ENCODE peak calls at places on chromosomes 1 and 21, in ten cellular contexts. X, L, Z, O, G, E, H, W, Q and F are unnamed samples.

GRCh38 chr1:77342745-77343144 is 60.9 kb downstream of the AK5 start:
- DNase-seq in L (no peak), G (no peak), E (no peak), O (no peak), H (no peak), Z (no peak), W (no peak), Q (no peak), X (no peak), F (no peak)

GRCh38 chr21:36647279-36648093 is 51.4 kb upstream of the SIM2 start:
- DNase-seq in H (no peak), X (no peak), Q (peak; percentile 60), W (no peak), O (peak; percentile 37), Z (no peak), G (peak; percentile 47), E (no peak), L (no peak), F (no peak)

GRCh38 chr1:224705578-224705977 is 89.5 kb downstream of the CNIH3 start:
- DNase-seq in Q (no peak), Z (no peak), O (no peak), W (no peak), H (no peak), X (no peak), L (no peak), G (no peak), E (no peak), F (no peak)

GRCh38 chr1:181159451-181160151 is 71.1 kb downstream of the IER5 start:
- DNase-seq in G (peak; percentile 61), H (no peak), O (no peak), Q (peak; percentile 55), E (peak; percentile 93), W (peak; percentile 42), Z (peak; percentile 82), X (no peak), L (no peak), F (peak; percentile 91)

GRCh38 chr1:154611150-154611865 is 3.3 kb upstream of the ADAR start:
- DNase-seq in O (no peak), H (no peak), Z (no peak), Q (no peak), W (no peak), X (no peak), E (no peak), G (no peak), L (no peak), F (no peak)

GRCh38 chr1:58922302-58923089 is 138.6 kb upstream of the JUN start:
- DNase-seq in W (peak; percentile 16), O (no peak), Z (peak; percentile 85), Q (peak; percentile 60), G (peak; percentile 81), E (peak; percentile 80), H (peak; percentile 86), X (peak; percentile 94), L (no peak), F (peak; percentile 90)

GRCh38 chr1:214638997-214639396 is 36.0 kb downstream of the CENPF start:
- DNase-seq in L (no peak), O (no peak), W (no peak), Z (no peak), H (no peak), E (no peak), Q (peak; percentile 38), X (no peak), G (no peak), F (no peak)

GRCh38 chr21:43758811-43759210 is 17.3 kb downstream of the CSTB start:
- DNase-seq in L (no peak), Q (peak; percentile 10), H (no peak), X (no peak), O (no peak), Z (no peak), G (no peak), E (no peak), W (no peak), F (no peak)

GRCh38 chr1:25105836-25106235 is 126.5 kb downstream of the SYF2 start:
- DNase-seq in Q (no peak), G (no peak), Z (no peak), O (no peak), E (no peak), X (no peak), W (no peak), L (no peak), H (no peak), F (no peak)

GRCh38 chr1:10338047-10338446 is 60.8 kb upstream of the PGD start:
- DNase-seq in E (peak; percentile 18), H (no peak), L (no peak), W (no peak), G (no peak), Z (peak; percentile 38), O (peak; percentile 55), X (no peak), Q (peak; percentile 40), F (no peak)

GRCh38 chr1:162502928-162503327 is 5.3 kb downstream of the UHMK1 start:
- DNase-seq in L (peak; percentile 39), G (no peak), E (no peak), H (no peak), X (no peak), Q (peak; percentile 52), O (no peak), W (no peak), Z (no peak), F (no peak)

GRCh38 chr1:62110198-62110817 is 84.3 kb upstream of the L1TD1 start:
- DNase-seq in L (no peak), G (no peak), X (no peak), W (no peak), E (no peak), O (no peak), Q (no peak), H (no peak), Z (no peak), F (no peak)

GRCh38 chr21:41636636-41637625 is 129.0 kb upstream of the TMPRSS2 start:
- DNase-seq in O (no peak), G (no peak), W (no peak), X (no peak), H (no peak), Q (no peak), Z (no peak), E (no peak), L (no peak), F (no peak)

GRCh38 chr1:38152351-38153082 is 105.9 kb upstream of the POU3F1 start:
- DNase-seq in L (no peak), W (no peak), G (no peak), O (peak; percentile 16), E (peak; percentile 14), Z (no peak), Q (no peak), X (no peak), H (no peak), F (no peak)

GRCh38 chr21:35873441-35873840 is 186.9 kb downstream of the SETD4 start:
- DNase-seq in O (no peak), E (no peak), H (no peak), L (no peak), Z (no peak), X (no peak), G (no peak), W (no peak), Q (no peak), F (no peak)

DNA sequence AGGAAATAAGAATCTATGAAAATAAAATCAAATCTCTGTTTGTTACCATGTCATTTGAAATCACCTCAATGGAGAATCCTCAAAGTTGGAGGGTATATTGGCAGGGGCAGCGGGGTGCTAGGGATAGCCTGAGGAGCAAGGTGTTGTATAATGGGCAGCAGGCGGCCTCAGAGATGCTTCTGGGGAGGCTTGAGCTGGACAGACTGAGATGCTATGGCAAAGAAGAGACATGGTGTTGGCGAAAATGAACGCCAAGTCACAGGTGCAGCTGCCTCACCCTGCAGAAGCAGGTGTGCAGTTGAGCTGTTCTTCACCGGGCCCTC is 3.1 kb upstream of the SLC1A7 start:
- DNase-seq in W (no peak), H (no peak), L (no peak), X (no peak), G (no peak), O (no peak), Q (no peak), Z (no peak), E (no peak), F (no peak)
- H3K4me3 ChIP-seq in W (no peak overlapping the region), H (no peak overlapping the region), L (no peak overlapping the region), X (no peak overlapping the region), G (peak overlapping the region; percentile 3), O (no peak overlapping the region), Q (no peak overlapping the region), Z (no peak overlapping the region), E (no peak overlapping the region), F (no peak overlapping the region)

GRCh38 chr1:3032970-3033794 is 11.9 kb downstream of the ACTRT2 start:
- DNase-seq in H (no peak), E (peak; percentile 97), Q (no peak), L (no peak), W (no peak), X (peak; percentile 61), G (no peak), O (no peak), Z (no peak), F (no peak)
- H3K4me3 ChIP-seq in H (no peak overlapping the region), E (peak overlapping the region; percentile 34), Q (no peak overlapping the region), L (no peak overlapping the region), W (no peak overlapping the region), X (no peak overlapping the region), G (no peak overlapping the region), O (no peak overlapping the region), Z (no peak overlapping the region), F (no peak overlapping the region)

GRCh38 chr1:111198836-111199235 is 1.6 kb downstream of the DENND2D start:
- DNase-seq in Q (no peak), L (no peak), Z (no peak), G (no peak), H (no peak), O (no peak), X (no peak), E (no peak), W (no peak), F (no peak)
- H3K4me3 ChIP-seq in Q (no peak overlapping the region), L (no peak overlapping the region), Z (peak overlapping the region; percentile 14), G (peak overlapping the region; percentile 40), H (peak overlapping the region; percentile 57), O (no peak overlapping the region), X (no peak overlapping the region), E (no peak overlapping the region), W (peak overlapping the region; percentile 96), F (no peak overlapping the region)

GRCh38 chr21:45487891-45488600 is 54.2 kb downstream of the SLC19A1 start:
- DNase-seq in Q (peak; percentile 64), O (no peak), Z (no peak), H (no peak), X (no peak), E (no peak), L (no peak), W (no peak), G (no peak), F (no peak)

GRCh38 chr21:45487161-45487806 is 55.0 kb downstream of the SLC19A1 start:
- DNase-seq in X (no peak), W (no peak), L (no peak), O (no peak), H (no peak), E (no peak), Q (no peak), Z (no peak), G (no peak), F (no peak)

GRCh38 chr21:45484318-45484717 is 57.9 kb downstream of the SLC19A1 start:
- DNase-seq in G (no peak), Z (no peak), Q (no peak), H (no peak), E (no peak), L (no peak), X (no peak), W (no peak), O (no peak), F (no peak)

GRCh38 chr21:45486443-45487160 is 55.6 kb downstream of the SLC19A1 start:
- DNase-seq in Z (no peak), H (no peak), O (no peak), L (no peak), X (no peak), G (no peak), W (no peak), Q (no peak), E (no peak), F (no peak)

GRCh38 chr21:45485686-45486442 is 56.4 kb downstream of the SLC19A1 start:
- DNase-seq in Q (no peak), W (no peak), G (no peak), Z (no peak), H (no peak), X (no peak), E (no peak), O (no peak), L (no peak), F (no peak)
- H3K4me3 ChIP-seq in Q (no peak overlapping the region), W (no peak overlapping the region), G (no peak overlapping the region), Z (no peak overlapping the region), H (no peak overlapping the region), X (no peak overlapping the region), E (no peak overlapping the region), O (no peak overlapping the region), L (no peak overlapping the region), F (no peak overlapping the region)